ENCODE peak calls at places on chromosomes 11 and 22, in six cellular contexts. S is prostate gland, C is right atrium auricular region, R is fibroblast of pulmonary artery, G is kidney, H is esophagus squamous epithelium. M is an unnamed sample.

GRCh38 chr22:37299969-37300509 is 17.7 kb downstream of the CYTH4 start:
- DNase-seq in G (no peak), H (no peak), S (no peak), R (no peak), C (no peak), M (no peak)

GRCh38 chr11:78429667-78430066 is 12.0 kb upstream of the GAB2 start:
- DNase-seq in R (no peak), C (no peak), G (no peak), H (no peak), S (no peak), M (no peak)

GRCh38 chr11:122883682-122883981 is 1.1 kb downstream of the JHY start:
- DNase-seq in S (no peak), R (no peak), G (no peak), H (no peak), C (no peak), M (no peak)

GRCh38 chr11:64036081-64037026 is 623 bp downstream of the FLRT1 start:
- DNase-seq in C (no peak), R (peak; percentile 16), S (no peak), G (no peak), H (no peak), M (no peak)

GRCh38 chr11:125345706-125346561 is 150.1 kb downstream of the FEZ1 start:
- DNase-seq in S (peak; percentile 62), G (peak; percentile 85), C (peak; percentile 94), H (peak; percentile 1), R (peak; percentile 87), M (peak; percentile 20)

GRCh38 chr11:106493751-106494150 is 416.3 kb downstream of the AASDHPPT start:
- DNase-seq in H (no peak), G (no peak), R (peak; percentile 30), C (no peak), S (no peak), M (no peak)

GRCh38 chr11:14698771-14699170 is 55.2 kb downstream of the PDE3B start:
- DNase-seq in R (no peak), S (no peak), C (no peak), G (no peak), H (no peak), M (peak; percentile 8)

GRCh38 chr22:44363214-44363979 is 50.6 kb upstream of the SHISAL1 start:
- DNase-seq in C (peak; percentile 98), G (peak; percentile 92), H (no peak), R (peak; percentile 99), S (no peak), M (no peak)

GRCh38 chr11:35267504-35267903 is 128.5 kb downstream of the CD44 start:
- DNase-seq in G (no peak), S (no peak), C (no peak), H (no peak), R (peak; percentile 49), M (no peak)

GRCh38 chr11:85385561-85385960 is 241.6 kb downstream of the DLG2 start:
- DNase-seq in H (no peak), G (no peak), S (no peak), R (no peak), C (no peak), M (no peak)

GRCh38 chr22:22397292-22397870 is 111.2 kb downstream of the ZNF280B start:
- DNase-seq in H (no peak), S (no peak), C (no peak), G (no peak), R (peak; percentile 35), M (no peak)

GRCh38 chr11:76590631-76590950 is 80.0 kb downstream of the LRRC32 start:
- DNase-seq in R (no peak), H (no peak), G (no peak), C (no peak), S (no peak), M (no peak)

GRCh38 chr11:94694309-94695060 is 73.7 kb upstream of the AMOTL1 start:
- DNase-seq in G (no peak), R (no peak), S (no peak), C (no peak), H (no peak), M (no peak)

GRCh38 chr22:41768420-41768819 is 32.1 kb upstream of the CCDC134 start:
- DNase-seq in H (no peak), C (no peak), G (no peak), S (no peak), R (peak; percentile 52), M (peak; percentile 40)

GRCh38 chr22:45969414-45969799 is 7.6 kb downstream of the WNT7B start:
- DNase-seq in G (no peak), R (peak; percentile 19), H (no peak), C (no peak), S (no peak), M (no peak)

GRCh38 chr11:32088117-32088941 is 2.5 kb upstream of the RCN1 start:
- DNase-seq in C (peak; percentile 83), H (no peak), R (peak; percentile 96), S (peak; percentile 36), G (peak; percentile 71), M (peak; percentile 75)

GRCh38 chr11:126963115-126963514 is 37.5 kb downstream of the KIRREL3 start:
- DNase-seq in R (no peak), S (no peak), H (no peak), C (no peak), G (no peak), M (no peak)

GRCh38 chr22:49599039-49599438 is 228.6 kb downstream of the BRD1 start:
- DNase-seq in R (no peak), H (no peak), S (no peak), G (no peak), C (no peak), M (no peak)

GRCh38 chr11:69356703-69357457 is 62.9 kb downstream of the MYEOV start:
- DNase-seq in G (no peak), H (no peak), C (peak; percentile 47), S (no peak), R (no peak), M (no peak)

GRCh38 chr11:60345489-60345888 is 18.4 kb downstream of the MS4A6E start:
- DNase-seq in R (no peak), H (no peak), C (no peak), G (no peak), S (no peak), M (peak; percentile 70)

GRCh38 chr11:62573006-62573591 is 592 bp downstream of the EEF1G start:
- DNase-seq in R (peak; percentile 23), G (peak; percentile 79), H (no peak), C (no peak), S (no peak), M (peak; percentile 50)

GRCh38 chr11:95767498-95767897 is 22.1 kb downstream of the FAM76B start:
- DNase-seq in H (no peak), C (no peak), G (no peak), S (no peak), R (peak; percentile 90), M (no peak)

GRCh38 chr11:122743093-122743741 is 87.7 kb downstream of the UBASH3B start:
- DNase-seq in G (no peak), S (no peak), C (no peak), R (no peak), H (no peak), M (no peak)

GRCh38 chr22:27720860-27721259 is 80.7 kb downstream of the MN1 start:
- DNase-seq in H (no peak), S (no peak), C (no peak), G (peak; percentile 88), R (no peak), M (no peak)

GRCh38 chr11:36014499-36014898 is 70.6 kb downstream of the LDLRAD3 start:
- DNase-seq in S (no peak), R (no peak), H (no peak), C (no peak), G (no peak), M (no peak)

GRCh38 chr11:95531116-95531515 is 258.5 kb downstream of the FAM76B start:
- DNase-seq in C (no peak), H (no peak), S (no peak), R (peak; percentile 26), G (no peak), M (no peak)

GRCh38 chr11:64719406-64719805 is 3.6 kb downstream of the NRXN2 start:
- DNase-seq in H (no peak), R (no peak), C (no peak), S (no peak), G (no peak), M (no peak)

GRCh38 chr11:13221722-13222121 is 55.9 kb upstream of the BMAL1 start:
- DNase-seq in H (no peak), S (no peak), R (no peak), G (no peak), C (no peak), M (no peak)

GRCh38 chr11:61148016-61148640 is 13.1 kb downstream of the VPS37C start:
- DNase-seq in S (no peak), H (no peak), C (no peak), G (no peak), R (no peak), M (no peak)

GRCh38 chr22:20021196-20022181 is 579 bp downstream of the TANGO2 start:
- DNase-seq in R (peak; percentile 46), C (peak; percentile 82), G (peak; percentile 83), H (no peak), S (peak; percentile 52), M (no peak)
- TF ChIP-seq CTCF in R (no peak), C (no peak), G (no peak), H (no peak), S (no peak), M (no peak)

GRCh38 chr11:100735949-100736675 is 49.0 kb downstream of the ARHGAP42 start:
- DNase-seq in G (no peak), H (no peak), C (no peak), R (peak; percentile 62), S (no peak), M (peak; percentile 8)
- TF ChIP-seq CTCF in G (no peak), H (no peak), C (no peak), R (no peak), S (no peak), M (no peak)

DNA sequence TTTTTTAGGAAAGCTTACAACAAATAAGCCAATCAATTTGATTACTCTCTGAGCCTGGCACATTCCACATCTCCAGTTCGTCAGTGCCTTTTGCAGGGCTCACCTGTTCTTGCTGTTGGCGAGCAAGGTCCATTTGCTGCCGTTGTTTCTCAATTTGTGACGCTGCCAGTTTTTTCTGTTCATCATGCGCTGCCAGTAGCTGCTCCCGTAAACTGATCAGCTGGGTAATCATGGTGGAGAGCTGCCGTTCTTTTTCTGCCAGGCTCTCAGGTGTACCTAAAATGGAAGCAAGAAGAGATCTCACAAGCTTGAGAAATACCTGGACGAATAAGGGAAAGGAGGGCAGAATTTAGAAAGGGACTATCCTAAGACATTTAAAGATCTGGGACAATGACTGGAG is 169.7 kb downstream of the SOX6 start:
- DNase-seq in R (no peak), C (no peak), H (no peak), G (no peak), S (no peak), M (no peak)
- TF ChIP-seq CTCF in R (no peak), C (no peak), H (no peak), G (no peak), S (no peak), M (no peak)

GRCh38 chr11:1838426-1839131 is at the start of gene TNNI2:
- DNase-seq in C (no peak), G (peak; percentile 74), H (no peak), S (no peak), R (no peak), M (no peak)

GRCh38 chr11:1836011-1836945 is 1.5 kb downstream of the SYT8 start:
- DNase-seq in R (no peak), S (no peak), C (no peak), G (peak; percentile 78), H (no peak), M (no peak)

GRCh38 chr11:1837171-1838076 is 1.4 kb upstream of the TNNI2 start:
- DNase-seq in C (no peak), G (peak; percentile 86), R (peak; percentile 59), S (no peak), H (no peak), M (peak; percentile 89)

GRCh38 chr11:1839204-1839923 is 583 bp downstream of the TNNI2 start:
- DNase-seq in R (no peak), H (no peak), C (no peak), G (no peak), S (no peak), M (no peak)

GRCh38 chr11:1838077-1838425 is 730 bp upstream of the TNNI2 start:
- DNase-seq in R (no peak), G (no peak), C (no peak), H (no peak), S (no peak), M (no peak)
- TF ChIP-seq CTCF in R (no peak), G (no peak), C (peak; percentile 7), H (no peak), S (no peak), M (no peak)